ENCODE peak calls at places on chromosomes 6 and 20, in ten cellular contexts. J is ascending aorta; Z is transverse colon; Q is CD8-positive, alpha-beta memory T cell; U is psoas muscle; H is left ventricle myocardium inferior; Y is CD8-positive, alpha-beta T cell; G is fibroblast of lung; I is astrocyte; A is HCT116. D is an unnamed sample. For H3K36me3, the result is how much of the 10 kb centered on the place peaks cover.

GRCh38 chr6:31822038-31822821 is 5.3 kb upstream of the HSPA1B start:
- DNase-seq in I (peak), Q (peak), H (peak), J (peak), U (peak), Z (peak), A (no peak), Y (peak), G (peak), D (peak)

GRCh38 chr20:21573259-21573658 is 59.4 kb upstream of the NKX2-2 start:
- DNase-seq in Y (no peak), Z (no peak), G (no peak), Q (no peak), I (no peak), A (no peak), H (no peak), J (no peak), U (no peak), D (no peak)

GRCh38 chr20:45752747-45753146 is 30.6 kb downstream of the SPINT4 start:
- DNase-seq in Z (no peak), A (no peak), J (no peak), Y (no peak), I (peak), H (no peak), U (no peak), G (no peak), Q (no peak), D (no peak)

GRCh38 chr6:121135425-121135824 is 198.9 kb downstream of the TBC1D32 start:
- DNase-seq in H (no peak), Q (no peak), G (no peak), I (no peak), U (no peak), Z (no peak), J (no peak), A (no peak), Y (no peak), D (no peak)

GRCh38 chr20:50681359-50682064 is 9.8 kb downstream of the RIPOR3 start:
- DNase-seq in G (no peak), Z (no peak), U (no peak), I (no peak), A (no peak), Y (no peak), Q (no peak), H (no peak), J (no peak), D (no peak)

GRCh38 chr6:63997217-63997616 is 361.6 kb downstream of the PHF3 start:
- DNase-seq in G (no peak), I (no peak), Q (no peak), Y (no peak), Z (no peak), U (no peak), J (no peak), A (no peak), H (no peak), D (no peak)

GRCh38 chr6:71478834-71479541 is 190.4 kb downstream of the OGFRL1 start:
- DNase-seq in U (no peak), J (no peak), A (no peak), Q (no peak), H (no peak), Y (no peak), I (peak), Z (no peak), G (peak), D (no peak)

GRCh38 chr20:61901421-61902212 is 164.1 kb downstream of the TAF4 start:
- DNase-seq in H (no peak), Q (no peak), G (no peak), A (no peak), Z (no peak), I (no peak), Y (no peak), J (no peak), U (peak), D (no peak)

GRCh38 chr6:150142304-150142656 is 564 bp upstream of the PPP1R14C start:
- DNase-seq in J (no peak), Z (peak), H (no peak), I (peak), Q (no peak), A (no peak), U (no peak), Y (no peak), G (peak), D (no peak)

GRCh38 chr6:42140051-42140450 is 2.4 kb downstream of the C6orf132 start:
- DNase-seq in A (no peak), Q (no peak), J (no peak), Z (peak), U (no peak), G (peak), Y (no peak), I (no peak), H (no peak), D (no peak)

GRCh38 chr20:61929561-61929960 is 136.1 kb downstream of the TAF4 start:
- DNase-seq in U (peak), A (no peak), G (no peak), J (no peak), I (no peak), Q (no peak), Z (no peak), Y (no peak), H (no peak), D (no peak)

GRCh38 chr6:37109714-37110454 is 60.1 kb upstream of the PIM1 start:
- DNase-seq in J (no peak), Y (no peak), U (no peak), H (no peak), Q (no peak), G (no peak), Z (no peak), I (no peak), A (no peak), D (no peak)

GRCh38 chr20:58895796-58896180 is 43.3 kb downstream of the GNAS start:
- DNase-seq in J (no peak), U (peak), Q (no peak), Z (no peak), I (no peak), Y (no peak), A (no peak), G (no peak), H (no peak), D (no peak)

GRCh38 chr6:29974901-29975560 is 32.7 kb downstream of the HLA-A start:
- DNase-seq in I (no peak), A (no peak), Z (no peak), Y (no peak), Q (no peak), J (no peak), G (no peak), H (no peak), U (no peak), D (no peak)

GRCh38 chr6:28673800-28674671 is 148.4 kb downstream of the GPX5 start:
- DNase-seq in Z (no peak), A (peak), U (no peak), G (peak), J (no peak), Y (no peak), H (no peak), I (peak), Q (no peak), D (no peak)

GRCh38 chr20:37901667-37902503 is 1.0 kb upstream of the VSTM2L start:
- DNase-seq in A (peak), I (peak), G (peak), Y (no peak), J (no peak), Q (no peak), Z (no peak), H (no peak), U (no peak), D (no peak)

DNA sequence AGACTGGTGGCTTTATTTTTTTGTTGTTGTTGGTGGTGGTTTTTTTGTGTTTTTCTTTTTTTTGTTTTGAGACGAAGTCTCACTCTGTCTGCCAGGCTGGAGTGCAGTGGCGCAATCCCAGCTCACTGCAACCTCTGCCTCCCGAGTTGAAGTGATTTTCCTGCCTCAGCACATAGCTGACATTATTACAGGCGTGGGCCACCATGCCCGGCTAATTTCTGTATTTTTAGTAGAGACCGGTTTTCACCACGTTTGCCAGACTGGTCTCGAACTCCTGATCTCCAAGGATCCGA is 693 bp downstream of the SERPINB9 start:
- DNase-seq in U (no peak), A (no peak), H (no peak), G (peak), I (no peak), J (no peak), Y (no peak), Q (no peak), Z (no peak), D (no peak)
- H3K4me3 ChIP-seq in U (peak), A (peak), H (peak), G (peak), I (peak), J (peak), Y (peak), Q (peak), Z (peak), D (peak)

GRCh38 chr6:129385117-129385516 is 324.9 kb downstream of the ARHGAP18 start:
- DNase-seq in U (no peak), Y (no peak), I (no peak), G (no peak), J (no peak), Q (no peak), A (no peak), H (no peak), Z (no peak), D (no peak)

GRCh38 chr6:129393659-129394058 is 316.3 kb downstream of the ARHGAP18 start:
- DNase-seq in J (no peak), U (no peak), A (no peak), Q (no peak), Z (no peak), G (no peak), I (no peak), H (no peak), Y (no peak), D (no peak)

GRCh38 chr6:129390900-129391299 is 319.1 kb downstream of the ARHGAP18 start:
- DNase-seq in U (no peak), Z (no peak), J (no peak), Q (no peak), A (no peak), G (no peak), H (no peak), Y (no peak), I (no peak), D (no peak)
- H3K36me3 ChIP-seq in U (under half), Z (under half), J (under half), Q (under half), A (under half), G (under half), H (half or more), Y (under half), I (under half), D (under half)

GRCh38 chr6:106547053-106547414 is 82.3 kb downstream of the RTN4IP1 start:
- DNase-seq in U (no peak), I (peak), Y (no peak), G (no peak), Z (no peak), A (peak), H (no peak), J (no peak), Q (no peak), D (no peak)

GRCh38 chr6:106547961-106548453 is 81.3 kb downstream of the RTN4IP1 start:
- DNase-seq in H (no peak), J (no peak), I (peak), Y (peak), Q (no peak), U (no peak), Z (no peak), A (no peak), G (peak), D (no peak)

GRCh38 chr6:106549521-106549920 is 79.8 kb downstream of the RTN4IP1 start:
- DNase-seq in I (no peak), H (no peak), A (no peak), Z (no peak), U (no peak), Y (no peak), G (no peak), J (no peak), Q (no peak), D (no peak)

GRCh38 chr6:106546322-106547052 is 82.8 kb downstream of the RTN4IP1 start:
- DNase-seq in A (peak), U (no peak), I (peak), Z (no peak), Q (no peak), J (no peak), G (peak), Y (no peak), H (no peak), D (peak)

DNA sequence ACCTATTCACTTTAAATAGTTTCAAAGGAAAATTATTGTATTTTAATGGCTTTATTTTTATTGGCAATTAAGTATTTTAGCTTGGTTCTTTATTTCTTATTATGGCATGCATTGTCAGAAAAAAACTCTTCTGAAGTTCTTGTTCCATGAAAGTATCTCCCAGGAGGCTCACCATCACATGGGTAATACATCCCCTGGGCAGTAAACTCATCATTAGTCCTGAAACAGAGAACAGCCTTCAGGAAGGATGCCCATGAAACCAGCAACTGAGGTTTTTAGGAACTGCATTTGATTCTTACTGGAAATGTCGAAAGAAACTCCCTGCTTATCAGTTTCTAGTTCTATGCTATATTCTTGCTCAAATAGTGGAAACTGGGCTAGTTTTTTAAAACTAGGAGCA is 81.7 kb downstream of the RTN4IP1 start:
- DNase-seq in Z (no peak), J (no peak), Q (no peak), U (no peak), I (no peak), A (no peak), H (no peak), Y (no peak), G (no peak), D (no peak)
- H3K27ac ChIP-seq in Z (peak), J (peak), Q (no peak), U (peak), I (peak), A (peak), H (peak), Y (no peak), G (no peak), D (peak)

GRCh38 chr6:35258858-35259193 is 709 bp upstream of the ZNF76 start:
- DNase-seq in H (peak), G (peak), Z (no peak), A (peak), I (peak), J (no peak), Y (no peak), U (no peak), Q (no peak), D (no peak)

GRCh38 chr6:35262596-35262995 is 3.1 kb downstream of the ZNF76 start:
- DNase-seq in H (no peak), Z (no peak), Y (no peak), G (peak), J (no peak), I (no peak), Q (no peak), A (no peak), U (no peak), D (no peak)

GRCh38 chr6:35259946-35260626 is 551 bp downstream of the ZNF76 start:
- DNase-seq in A (peak), Z (peak), H (peak), Y (peak), J (no peak), Q (peak), G (peak), I (no peak), U (peak), D (peak)

GRCh38 chr6:35259194-35259945 is at the start of gene ZNF76:
- DNase-seq in Z (peak), A (peak), H (peak), Y (peak), J (peak), G (peak), Q (peak), U (peak), I (peak), D (peak)

GRCh38 chr6:35260642-35261570 is 1.4 kb downstream of the ZNF76 start:
- DNase-seq in J (no peak), Y (no peak), I (no peak), A (no peak), G (no peak), Z (no peak), H (no peak), Q (no peak), U (no peak), D (no peak)
- H3K4me3 ChIP-seq in J (peak), Y (no peak), I (peak), A (peak), G (peak), Z (no peak), H (peak), Q (peak), U (peak), D (peak)

DNA sequence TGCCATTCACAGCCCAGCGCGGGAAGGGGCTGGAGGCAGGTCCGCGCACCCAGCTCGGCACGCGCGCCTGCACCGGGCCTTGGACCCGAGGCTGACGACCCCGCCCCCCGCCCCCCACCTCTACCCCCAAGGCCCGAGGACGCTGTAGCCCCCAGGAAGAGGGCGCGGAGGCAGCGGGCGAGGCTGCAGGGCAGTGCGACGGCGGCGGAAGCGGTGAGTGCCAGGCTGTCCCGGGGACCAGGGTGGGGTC is 1.2 kb downstream of the LIME1 start:
- DNase-seq in A (no peak), Z (no peak), G (no peak), H (no peak), Q (no peak), Y (no peak), U (no peak), I (no peak), J (no peak), D (no peak)
- H3K36me3 ChIP-seq in A (under half), Z (under half), G (under half), H (under half), Q (under half), Y (under half), U (under half), I (under half), J (under half), D (under half)

GRCh38 chr20:57692393-57692792 is 17.4 kb downstream of the PMEPA1 start:
- DNase-seq in J (no peak), G (no peak), H (no peak), U (no peak), A (no peak), I (no peak), Y (no peak), Q (no peak), Z (no peak), D (no peak)
- H3K27ac ChIP-seq in J (peak), G (no peak), H (no peak), U (no peak), A (no peak), I (peak), Y (no peak), Q (no peak), Z (peak), D (peak)

GRCh38 chr6:136039185-136039584 is 187.7 kb downstream of the PDE7B start:
- DNase-seq in Z (no peak), A (no peak), U (no peak), Q (no peak), Y (no peak), I (no peak), J (no peak), H (no peak), G (peak), D (no peak)
- H3K4me3 ChIP-seq in Z (no peak), A (no peak), U (peak), Q (no peak), Y (no peak), I (peak), J (no peak), H (peak), G (peak), D (no peak)

GRCh38 chr6:111080713-111081112 is 6.6 kb upstream of the SLC16A10 start:
- DNase-seq in J (no peak), G (no peak), I (no peak), Y (no peak), H (no peak), A (no peak), Z (no peak), Q (no peak), U (no peak), D (no peak)
- H3K36me3 ChIP-seq in J (under half), G (under half), I (under half), Y (under half), H (under half), A (under half), Z (under half), Q (under half), U (under half), D (under half)

DNA sequence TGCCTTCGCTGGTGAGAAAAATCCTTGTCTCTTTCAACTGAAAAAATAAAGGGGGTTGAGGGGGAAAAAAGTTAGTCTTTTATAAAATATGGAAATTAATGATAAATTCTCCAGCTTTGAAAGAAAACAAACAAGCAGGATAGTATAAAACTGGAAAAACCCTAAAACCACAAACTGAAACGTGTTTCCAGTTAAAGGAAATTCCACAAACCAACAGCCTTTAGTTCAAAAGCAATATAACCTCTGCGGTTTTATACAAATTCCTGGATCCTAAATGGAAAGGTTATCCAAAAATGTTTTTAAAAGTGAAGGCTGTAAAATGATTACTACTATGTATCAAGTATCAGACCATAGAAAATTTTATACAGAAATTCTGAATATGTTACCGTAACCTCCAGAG is 55.6 kb downstream of the BMP5 start:
- DNase-seq in Z (no peak), Q (no peak), J (no peak), G (no peak), U (no peak), A (no peak), I (no peak), Y (no peak), H (no peak), D (no peak)
- H3K27ac ChIP-seq in Z (no peak), Q (no peak), J (no peak), G (no peak), U (no peak), A (no peak), I (no peak), Y (no peak), H (peak), D (no peak)

DNA sequence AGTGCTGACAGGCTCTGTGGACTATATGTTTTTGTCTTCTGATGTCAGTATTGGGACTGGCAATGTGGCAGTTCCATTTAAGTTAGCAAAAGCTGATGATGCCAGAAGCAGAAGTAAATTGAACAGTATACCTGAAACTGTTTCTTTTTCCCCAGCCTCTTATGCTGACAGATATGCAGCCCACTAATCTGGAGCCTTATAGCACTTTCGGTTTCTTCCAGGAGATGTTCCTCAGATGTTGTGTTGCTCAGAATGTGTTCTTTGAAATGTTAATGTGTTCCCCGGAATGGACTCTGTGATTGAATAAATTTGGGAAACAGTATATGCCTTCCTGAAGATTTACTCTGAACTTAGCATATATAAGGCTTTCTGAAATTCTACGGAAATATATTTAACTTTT is 80.7 kb upstream of the MRAP2 start:
- DNase-seq in I (no peak), G (peak), A (no peak), Q (no peak), J (no peak), H (no peak), U (no peak), Y (no peak), Z (no peak), D (no peak)
- H3K4me3 ChIP-seq in I (no peak), G (peak), A (no peak), Q (no peak), J (no peak), H (no peak), U (no peak), Y (no peak), Z (no peak), D (peak)

D was measured in thoracic aorta.